ENCODE peak calls at places on chromosomes 16 and 17, in six cellular contexts. G is kidney, A is ascending aorta, Y is astrocyte, C is neural progenitor cell, M is brain microvascular endothelial cell. W is an unnamed sample.

GRCh38 chr16:12425134-12425941 is 378.3 kb downstream of the CPPED1 start:
- DNase-seq in G (no peak), A (no peak), Y (no peak), C (peak; percentile 20), M (no peak), W (no peak)

GRCh38 chr16:35686595-35686994 is 2227.2 kb downstream of the TP53TG3F start:
- DNase-seq in G (no peak), A (no peak), Y (no peak), C (no peak), M (no peak), W (no peak)

GRCh38 chr17:76163919-76164318 is 22.9 kb upstream of the FOXJ1 start:
- DNase-seq in G (no peak), A (no peak), Y (no peak), C (no peak), M (no peak), W (no peak)

GRCh38 chr16:72877374-72878028 is 170.4 kb downstream of the ZFHX3 start:
- DNase-seq in G (no peak), A (no peak), Y (peak; percentile 87), C (no peak), M (peak; percentile 89), W (peak; percentile 77)

GRCh38 chr17:64502809-64503208 is 3.3 kb downstream of the DDX5 start:
- DNase-seq in G (no peak), A (no peak), Y (peak; percentile 55), C (no peak), M (no peak), W (no peak)

GRCh38 chr17:34542700-34543336 is 36.6 kb upstream of the TMEM132E start:
- DNase-seq in G (no peak), A (no peak), Y (no peak), C (peak; percentile 44), M (peak; percentile 17), W (no peak)

GRCh38 chr17:78390241-78391050 is 12.0 kb downstream of the PGS1 start:
- DNase-seq in G (no peak), A (no peak), Y (peak; percentile 99), C (no peak), M (peak; percentile 95), W (no peak)

GRCh38 chr17:73683788-73684582 is 39.7 kb upstream of the SDK2 start:
- DNase-seq in G (no peak), A (no peak), Y (no peak), C (no peak), M (no peak), W (no peak)

GRCh38 chr16:21283521-21284289 is 5.6 kb upstream of the CRYM start:
- DNase-seq in G (no peak), A (no peak), Y (peak; percentile 35), C (peak; percentile 90), M (peak; percentile 34), W (no peak)

GRCh38 chr16:87531418-87531817 is 38.6 kb upstream of the ZCCHC14 start:
- DNase-seq in G (no peak), A (no peak), Y (no peak), C (no peak), M (no peak), W (no peak)

GRCh38 chr16:89319883-89320716 is 102.6 kb downstream of the ZNF778 start:
- DNase-seq in G (peak; percentile 88), A (peak; percentile 83), Y (peak; percentile 82), C (no peak), M (peak; percentile 77), W (no peak)

GRCh38 chr16:4934591-4934990 is 2.4 kb downstream of the PPL start:
- DNase-seq in G (no peak), A (no peak), Y (no peak), C (no peak), M (no peak), W (no peak)

GRCh38 chr17:67557052-67557845 is 160.5 kb upstream of the NOL11 start:
- DNase-seq in G (no peak), A (no peak), Y (no peak), C (no peak), M (no peak), W (no peak)

GRCh38 chr17:67558740-67559380 is 158.9 kb upstream of the NOL11 start:
- DNase-seq in G (no peak), A (no peak), Y (no peak), C (no peak), M (no peak), W (no peak)

GRCh38 chr17:67562036-67562435 is 155.7 kb upstream of the NOL11 start:
- DNase-seq in G (no peak), A (no peak), Y (no peak), C (no peak), M (no peak), W (no peak)

GRCh38 chr17:67557921-67558320 is 159.8 kb upstream of the NOL11 start:
- DNase-seq in G (no peak), A (no peak), Y (peak; percentile 8), C (no peak), M (peak; percentile 77), W (no peak)

GRCh38 chr17:67559381-67559966 is 158.3 kb upstream of the NOL11 start:
- DNase-seq in G (no peak), A (no peak), Y (no peak), C (no peak), M (no peak), W (no peak)
- TF ChIP-seq CTCF in G (peak; percentile 55), A (no peak), Y (no peak), C (peak; percentile 49), M (peak; percentile 24), W (peak; percentile 34)

DNA sequence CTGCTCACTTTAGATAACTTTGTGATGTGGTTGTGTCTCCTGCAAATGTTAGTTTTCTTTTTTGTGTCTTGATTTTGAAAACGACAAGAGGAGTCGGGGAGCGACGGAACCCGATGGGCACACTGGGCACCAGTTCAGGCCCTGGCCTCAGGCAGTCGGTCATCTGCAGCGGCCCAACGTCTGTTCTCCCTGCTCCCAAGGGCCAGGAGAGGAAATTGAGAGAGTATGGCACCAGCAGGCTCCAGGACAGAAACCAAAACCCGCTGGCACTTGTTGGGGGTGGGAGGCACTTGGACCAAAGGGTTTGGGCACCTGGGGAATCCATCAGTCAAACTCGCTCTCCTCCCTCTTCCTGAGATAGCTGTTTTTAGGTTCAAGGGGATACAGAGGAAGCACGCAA is 17.2 kb downstream of the RBFOX3 start:
- DNase-seq in G (no peak), A (no peak), Y (no peak), C (no peak), M (no peak), W (no peak)
- H3K4me3 ChIP-seq in G (no peak overlapping the region), A (no peak overlapping the region), Y (no peak overlapping the region), C (no peak overlapping the region), M (no peak overlapping the region), W (no peak overlapping the region)

GRCh38 chr17:60585887-60586286 is 14.1 kb upstream of the PPM1D start:
- DNase-seq in G (no peak), A (no peak), Y (no peak), C (no peak), M (no peak), W (no peak)

GRCh38 chr17:60590075-60590474 is 9.9 kb upstream of the PPM1D start:
- DNase-seq in G (no peak), A (no peak), Y (no peak), C (no peak), M (no peak), W (no peak)

GRCh38 chr17:60583008-60583407 is 17.0 kb upstream of the PPM1D start:
- DNase-seq in G (no peak), A (no peak), Y (no peak), C (no peak), M (no peak), W (no peak)

DNA sequence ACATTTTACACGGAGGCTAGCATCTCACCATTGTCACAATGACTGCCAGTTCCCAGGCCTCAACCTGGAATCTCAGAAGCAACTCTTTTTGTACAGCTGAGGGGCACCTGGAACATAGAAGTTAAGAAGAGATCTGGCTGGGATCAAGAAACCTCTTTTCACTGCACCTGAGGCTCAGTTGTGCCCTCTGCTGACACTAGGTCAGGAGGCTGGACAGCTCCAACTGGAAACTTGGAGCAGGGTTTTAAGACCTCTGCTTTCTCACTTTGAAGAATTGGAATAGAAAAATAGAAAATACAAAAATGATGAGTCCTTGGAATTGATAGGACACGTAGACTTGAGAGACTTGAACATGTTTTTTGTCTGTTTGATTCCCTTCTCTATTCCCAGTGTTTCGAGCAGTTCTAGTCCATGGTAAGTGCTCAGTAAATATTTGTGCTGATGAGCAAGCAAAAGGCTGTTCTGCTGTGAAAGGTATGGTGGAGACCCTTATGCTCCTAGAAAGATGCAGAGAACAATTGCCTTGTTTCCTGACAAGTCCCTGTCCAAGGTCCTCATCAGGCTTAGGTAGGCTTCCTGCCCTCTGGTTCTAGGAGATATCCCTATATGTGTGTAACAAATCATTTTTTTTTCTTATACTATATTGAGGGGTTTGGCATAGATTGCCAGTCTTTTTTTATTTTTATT is 13.6 kb upstream of the PPM1D start:
- DNase-seq in G (no peak), A (no peak), Y (no peak), C (peak; percentile 54), M (no peak), W (no peak)
- TF ChIP-seq CTCF in G (peak; percentile 13), A (peak; percentile 8), Y (no peak), C (peak; percentile 53), M (peak; percentile 31), W (peak; percentile 49)

GRCh38 chr17:80936218-80936617 is 55.4 kb upstream of the CHMP6 start:
- DNase-seq in G (no peak), A (no peak), Y (no peak), C (no peak), M (no peak), W (no peak)
- H3K4me3 ChIP-seq in G (no peak overlapping the region), A (no peak overlapping the region), Y (no peak overlapping the region), C (no peak overlapping the region), M (no peak overlapping the region), W (no peak overlapping the region)

DNA sequence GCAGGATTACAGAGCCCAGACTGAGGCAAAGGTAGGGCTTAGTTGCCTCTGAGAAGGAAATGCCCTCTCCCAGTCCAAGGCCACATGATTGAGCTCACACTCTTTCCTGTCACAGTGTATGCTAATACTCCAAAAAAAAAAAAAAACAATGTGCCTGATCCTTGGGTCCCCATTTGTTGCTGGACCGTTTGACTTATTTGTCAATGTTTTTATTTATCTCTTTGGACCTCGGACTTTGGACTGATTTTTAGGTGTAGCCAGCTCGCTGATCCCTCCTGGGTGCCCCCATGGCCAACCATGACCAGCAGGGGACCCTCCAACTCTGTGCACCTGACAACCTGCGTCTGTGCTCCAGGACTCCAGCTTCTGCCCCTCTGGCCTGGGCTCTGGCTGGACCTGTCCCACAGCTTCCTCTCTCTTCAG is 622 bp upstream of the CCL16 start:
- DNase-seq in G (no peak), A (no peak), Y (no peak), C (peak; percentile 27), M (no peak), W (no peak)
- TF ChIP-seq CTCF in G (no peak), A (no peak), Y (no peak), C (peak; percentile 41), M (no peak), W (no peak)

W was measured in retinal pigment epithelial cell.